ENCODE peak calls at places on chromosomes 12 and 14, in seven cellular contexts. One of them, this sample, is unnamed.

GRCh38 chr14:105568859-105569766 is 42.7 kb downstream of the TMEM121 start:
- DNase-seq in CD4-positive, alpha-beta T cell: no peak
- DNase-seq in osteocyte: no peak
- DNase-seq in stimulated activated CD4-positive, alpha-beta T cell treated with anti-CD3 and anti-CD28 coated beads, Interleukin-15, amount 100 ng/mL, for 24 hours: no peak
- DNase-seq in activated CD8-positive, alpha-beta memory T cell treated with anti-CD3 and anti-CD28 coated beads for 24 hours: no peak
- DNase-seq in heart right ventricle: no peak
- DNase-seq in NCI-H510A treated with DMSO at 0.1 percent for 48 hours: no peak
- DNase-seq in this sample: no peak

GRCh38 chr12:108548954-108549521 is 11.9 kb downstream of the SART3 start:
- DNase-seq in CD4-positive, alpha-beta T cell: no peak
- DNase-seq in osteocyte: no peak
- DNase-seq in stimulated activated CD4-positive, alpha-beta T cell treated with anti-CD3 and anti-CD28 coated beads, Interleukin-15, amount 100 ng/mL, for 24 hours: no peak
- DNase-seq in activated CD8-positive, alpha-beta memory T cell treated with anti-CD3 and anti-CD28 coated beads for 24 hours: no peak
- DNase-seq in heart right ventricle: no peak
- DNase-seq in NCI-H510A treated with DMSO at 0.1 percent for 48 hours: no peak
- DNase-seq in this sample: no peak

GRCh38 chr14:94355191-94355794 is 32.2 kb upstream of the SERPINA6 start:
- DNase-seq in CD4-positive, alpha-beta T cell: no peak
- DNase-seq in osteocyte: peak; percentile 75
- DNase-seq in stimulated activated CD4-positive, alpha-beta T cell treated with anti-CD3 and anti-CD28 coated beads, Interleukin-15, amount 100 ng/mL, for 24 hours: peak; percentile 14
- DNase-seq in activated CD8-positive, alpha-beta memory T cell treated with anti-CD3 and anti-CD28 coated beads for 24 hours: no peak
- DNase-seq in heart right ventricle: peak; percentile 12
- DNase-seq in NCI-H510A treated with DMSO at 0.1 percent for 48 hours: no peak
- DNase-seq in this sample: no peak

GRCh38 chr12:110957159-110957558 is 36.8 kb upstream of the MYL2 start:
- DNase-seq in CD4-positive, alpha-beta T cell: no peak
- DNase-seq in osteocyte: no peak
- DNase-seq in stimulated activated CD4-positive, alpha-beta T cell treated with anti-CD3 and anti-CD28 coated beads, Interleukin-15, amount 100 ng/mL, for 24 hours: no peak
- DNase-seq in activated CD8-positive, alpha-beta memory T cell treated with anti-CD3 and anti-CD28 coated beads for 24 hours: no peak
- DNase-seq in heart right ventricle: no peak
- DNase-seq in NCI-H510A treated with DMSO at 0.1 percent for 48 hours: no peak
- DNase-seq in this sample: no peak

GRCh38 chr14:88941414-88941813 is 117.0 kb downstream of the TTC8 start:
- DNase-seq in CD4-positive, alpha-beta T cell: no peak
- DNase-seq in osteocyte: no peak
- DNase-seq in stimulated activated CD4-positive, alpha-beta T cell treated with anti-CD3 and anti-CD28 coated beads, Interleukin-15, amount 100 ng/mL, for 24 hours: no peak
- DNase-seq in activated CD8-positive, alpha-beta memory T cell treated with anti-CD3 and anti-CD28 coated beads for 24 hours: no peak
- DNase-seq in heart right ventricle: no peak
- DNase-seq in NCI-H510A treated with DMSO at 0.1 percent for 48 hours: no peak
- DNase-seq in this sample: no peak

GRCh38 chr12:49188205-49188915 is 520 bp downstream of the TUBA1A start:
- DNase-seq in CD4-positive, alpha-beta T cell: peak; percentile 79
- DNase-seq in osteocyte: peak; percentile 88
- DNase-seq in stimulated activated CD4-positive, alpha-beta T cell treated with anti-CD3 and anti-CD28 coated beads, Interleukin-15, amount 100 ng/mL, for 24 hours: peak; percentile 84
- DNase-seq in activated CD8-positive, alpha-beta memory T cell treated with anti-CD3 and anti-CD28 coated beads for 24 hours: peak; percentile 90
- DNase-seq in heart right ventricle: peak; percentile 90
- DNase-seq in NCI-H510A treated with DMSO at 0.1 percent for 48 hours: peak; percentile 67
- DNase-seq in this sample: peak; percentile 73

GRCh38 chr12:88206636-88207035 is 64.5 kb downstream of the TMTC3 start:
- DNase-seq in CD4-positive, alpha-beta T cell: no peak
- DNase-seq in osteocyte: no peak
- DNase-seq in stimulated activated CD4-positive, alpha-beta T cell treated with anti-CD3 and anti-CD28 coated beads, Interleukin-15, amount 100 ng/mL, for 24 hours: no peak
- DNase-seq in activated CD8-positive, alpha-beta memory T cell treated with anti-CD3 and anti-CD28 coated beads for 24 hours: no peak
- DNase-seq in heart right ventricle: no peak
- DNase-seq in NCI-H510A treated with DMSO at 0.1 percent for 48 hours: no peak
- DNase-seq in this sample: no peak

GRCh38 chr12:120783197-120783596 is 57.6 kb downstream of the ACADS start:
- DNase-seq in CD4-positive, alpha-beta T cell: no peak
- DNase-seq in osteocyte: no peak
- DNase-seq in stimulated activated CD4-positive, alpha-beta T cell treated with anti-CD3 and anti-CD28 coated beads, Interleukin-15, amount 100 ng/mL, for 24 hours: peak; percentile 40
- DNase-seq in activated CD8-positive, alpha-beta memory T cell treated with anti-CD3 and anti-CD28 coated beads for 24 hours: no peak
- DNase-seq in heart right ventricle: no peak
- DNase-seq in NCI-H510A treated with DMSO at 0.1 percent for 48 hours: no peak
- DNase-seq in this sample: no peak

GRCh38 chr12:106274575-106275081 is 26.8 kb upstream of the CKAP4 start:
- DNase-seq in CD4-positive, alpha-beta T cell: no peak
- DNase-seq in osteocyte: no peak
- DNase-seq in stimulated activated CD4-positive, alpha-beta T cell treated with anti-CD3 and anti-CD28 coated beads, Interleukin-15, amount 100 ng/mL, for 24 hours: no peak
- DNase-seq in activated CD8-positive, alpha-beta memory T cell treated with anti-CD3 and anti-CD28 coated beads for 24 hours: no peak
- DNase-seq in heart right ventricle: no peak
- DNase-seq in NCI-H510A treated with DMSO at 0.1 percent for 48 hours: no peak
- DNase-seq in this sample: no peak

GRCh38 chr12:106211973-106212372 is 35.8 kb downstream of the CKAP4 start:
- DNase-seq in CD4-positive, alpha-beta T cell: no peak
- DNase-seq in osteocyte: no peak
- DNase-seq in stimulated activated CD4-positive, alpha-beta T cell treated with anti-CD3 and anti-CD28 coated beads, Interleukin-15, amount 100 ng/mL, for 24 hours: no peak
- DNase-seq in activated CD8-positive, alpha-beta memory T cell treated with anti-CD3 and anti-CD28 coated beads for 24 hours: no peak
- DNase-seq in heart right ventricle: no peak
- DNase-seq in NCI-H510A treated with DMSO at 0.1 percent for 48 hours: peak; percentile 24
- DNase-seq in this sample: no peak

GRCh38 chr14:23362200-23362599 is 2.8 kb downstream of the EFS start:
- DNase-seq in CD4-positive, alpha-beta T cell: no peak
- DNase-seq in osteocyte: no peak
- DNase-seq in stimulated activated CD4-positive, alpha-beta T cell treated with anti-CD3 and anti-CD28 coated beads, Interleukin-15, amount 100 ng/mL, for 24 hours: no peak
- DNase-seq in activated CD8-positive, alpha-beta memory T cell treated with anti-CD3 and anti-CD28 coated beads for 24 hours: no peak
- DNase-seq in heart right ventricle: no peak
- DNase-seq in NCI-H510A treated with DMSO at 0.1 percent for 48 hours: no peak
- DNase-seq in this sample: no peak

GRCh38 chr14:89136587-89136986 is 280.4 kb downstream of the FOXN3 start:
- DNase-seq in CD4-positive, alpha-beta T cell: no peak
- DNase-seq in osteocyte: no peak
- DNase-seq in stimulated activated CD4-positive, alpha-beta T cell treated with anti-CD3 and anti-CD28 coated beads, Interleukin-15, amount 100 ng/mL, for 24 hours: no peak
- DNase-seq in activated CD8-positive, alpha-beta memory T cell treated with anti-CD3 and anti-CD28 coated beads for 24 hours: no peak
- DNase-seq in heart right ventricle: no peak
- DNase-seq in NCI-H510A treated with DMSO at 0.1 percent for 48 hours: no peak
- DNase-seq in this sample: no peak

GRCh38 chr12:130641571-130642184 is 74.4 kb downstream of the RIMBP2 start:
- DNase-seq in CD4-positive, alpha-beta T cell: no peak
- DNase-seq in osteocyte: no peak
- DNase-seq in stimulated activated CD4-positive, alpha-beta T cell treated with anti-CD3 and anti-CD28 coated beads, Interleukin-15, amount 100 ng/mL, for 24 hours: no peak
- DNase-seq in activated CD8-positive, alpha-beta memory T cell treated with anti-CD3 and anti-CD28 coated beads for 24 hours: no peak
- DNase-seq in heart right ventricle: no peak
- DNase-seq in NCI-H510A treated with DMSO at 0.1 percent for 48 hours: no peak
- DNase-seq in this sample: no peak

GRCh38 chr14:26966942-26967341 is 369.1 kb upstream of the NOVA1 start:
- DNase-seq in CD4-positive, alpha-beta T cell: no peak
- DNase-seq in osteocyte: no peak
- DNase-seq in stimulated activated CD4-positive, alpha-beta T cell treated with anti-CD3 and anti-CD28 coated beads, Interleukin-15, amount 100 ng/mL, for 24 hours: no peak
- DNase-seq in activated CD8-positive, alpha-beta memory T cell treated with anti-CD3 and anti-CD28 coated beads for 24 hours: no peak
- DNase-seq in heart right ventricle: no peak
- DNase-seq in NCI-H510A treated with DMSO at 0.1 percent for 48 hours: no peak
- DNase-seq in this sample: no peak

GRCh38 chr12:98002887-98003493 is 512.4 kb upstream of the TMPO start:
- DNase-seq in CD4-positive, alpha-beta T cell: no peak
- DNase-seq in osteocyte: no peak
- DNase-seq in stimulated activated CD4-positive, alpha-beta T cell treated with anti-CD3 and anti-CD28 coated beads, Interleukin-15, amount 100 ng/mL, for 24 hours: peak; percentile 50
- DNase-seq in activated CD8-positive, alpha-beta memory T cell treated with anti-CD3 and anti-CD28 coated beads for 24 hours: no peak
- DNase-seq in heart right ventricle: no peak
- DNase-seq in NCI-H510A treated with DMSO at 0.1 percent for 48 hours: peak; percentile 9
- DNase-seq in this sample: no peak

GRCh38 chr12:67354966-67355365 is 85.8 kb downstream of the CAND1 start:
- DNase-seq in CD4-positive, alpha-beta T cell: no peak
- DNase-seq in osteocyte: no peak
- DNase-seq in stimulated activated CD4-positive, alpha-beta T cell treated with anti-CD3 and anti-CD28 coated beads, Interleukin-15, amount 100 ng/mL, for 24 hours: no peak
- DNase-seq in activated CD8-positive, alpha-beta memory T cell treated with anti-CD3 and anti-CD28 coated beads for 24 hours: no peak
- DNase-seq in heart right ventricle: no peak
- DNase-seq in NCI-H510A treated with DMSO at 0.1 percent for 48 hours: no peak
- DNase-seq in this sample: no peak

This sample was measured in T follicular helper cell.